ENCODE peak calls at places on chromosomes 1 and 21, in six cellular contexts. C is IMR-90; P is GM04504; E is activated CD8-positive, alpha-beta memory T cell treated with anti-CD3 and anti-CD28 coated beads for 24 hours; B is AG08395; Z is LoVo. H is an unnamed sample.

GRCh38 chr1:183039985-183040447 is 16.8 kb downstream of the LAMC1 start:
- DNase-seq in C (peak), P (peak), E (no peak), B (peak), Z (no peak), H (peak)

GRCh38 chr1:108016451-108016920 is 51.5 kb upstream of the VAV3 start:
- DNase-seq in C (no peak), P (no peak), E (no peak), B (peak), Z (peak), H (no peak)

GRCh38 chr21:31184462-31184861 is 146.2 kb upstream of the KRTAP19-8 start:
- DNase-seq in C (no peak), P (no peak), E (peak), B (no peak), Z (no peak), H (no peak)

GRCh38 chr1:63691672-63692425 is 82.0 kb upstream of the ROR1 start:
- DNase-seq in C (peak), P (peak), E (no peak), B (peak), Z (peak), H (peak)

GRCh38 chr1:5991784-5992033 is 516 bp downstream of the NPHP4 start:
- DNase-seq in C (no peak), P (no peak), E (no peak), B (peak), Z (no peak), H (no peak)

GRCh38 chr1:162732566-162733335 is 57.8 kb upstream of the HSD17B7 start:
- DNase-seq in C (no peak), P (no peak), E (no peak), B (no peak), Z (no peak), H (no peak)

GRCh38 chr1:88650676-88651418 is 33.2 kb upstream of the PKN2 start:
- DNase-seq in C (peak), P (no peak), E (no peak), B (peak), Z (no peak), H (no peak)

GRCh38 chr1:8560611-8561544 is 243.0 kb downstream of the SLC45A1 start:
- DNase-seq in C (peak), P (no peak), E (no peak), B (peak), Z (peak), H (peak)

GRCh38 chr1:226939439-226940028 is 560 bp upstream of the COQ8A start:
- DNase-seq in C (no peak), P (no peak), E (no peak), B (peak), Z (peak), H (no peak)

GRCh38 chr1:48661726-48662483 is 114.8 kb downstream of the BEND5 start:
- DNase-seq in C (no peak), P (no peak), E (no peak), B (no peak), Z (no peak), H (no peak)

H was measured in stromal cell of bone marrow.